ENCODE peak calls at places on chromosomes 13 and 19, in five cellular contexts. L is IMR-90, Q is A549, B is GM12878, T is SK-N-SH. W is an unnamed sample.

GRCh38 chr19:54302252-54302651 is 10.7 kb downstream of the LILRA5 start:
- DNase-seq in L (no peak), Q (no peak), B (no peak), T (no peak), W (no peak)

GRCh38 chr19:55959996-55960675 is 12.5 kb downstream of the NLRP8 start:
- DNase-seq in L (no peak), Q (no peak), B (no peak), T (no peak), W (no peak)

GRCh38 chr13:109156181-109156935 is 526.9 kb downstream of the MYO16 start:
- DNase-seq in L (peak), Q (no peak), B (no peak), T (no peak), W (no peak)

GRCh38 chr19:57103573-57104277 is 16.1 kb upstream of the USP29 start:
- DNase-seq in L (peak), Q (peak), B (peak), T (peak), W (peak)

GRCh38 chr13:26168276-26168814 is 53.8 kb downstream of the RNF6 start:
- DNase-seq in L (peak), Q (no peak), B (no peak), T (no peak), W (no peak)

GRCh38 chr13:101624210-101624922 is 171.9 kb downstream of the ITGBL1 start:
- DNase-seq in L (peak), Q (no peak), B (no peak), T (no peak), W (no peak)

GRCh38 chr19:53518716-53519115 is 19.2 kb upstream of the ZNF331 start:
- DNase-seq in L (no peak), Q (no peak), B (no peak), T (no peak), W (no peak)

GRCh38 chr13:35392768-35393167 is 83.7 kb downstream of the MAB21L1 start:
- DNase-seq in L (no peak), Q (no peak), B (no peak), T (no peak), W (no peak)

GRCh38 chr13:101640797-101641400 is 188.4 kb downstream of the ITGBL1 start:
- DNase-seq in L (peak), Q (no peak), B (no peak), T (no peak), W (no peak)

GRCh38 chr19:14686411-14686810 is 3.4 kb upstream of the ZNF333 start:
- DNase-seq in L (peak), Q (no peak), B (no peak), T (no peak), W (no peak)

GRCh38 chr13:44750618-44751017 is 174.5 kb upstream of the TSC22D1 start:
- DNase-seq in L (no peak), Q (no peak), B (no peak), T (no peak), W (no peak)

GRCh38 chr19:49073514-49074378 is 1.2 kb upstream of the KCNA7 start:
- DNase-seq in L (no peak), Q (peak), B (no peak), T (peak), W (peak)

GRCh38 chr19:57934820-57935665 is at the start of gene ZNF418:
- DNase-seq in L (peak), Q (peak), B (peak), T (no peak), W (no peak)

GRCh38 chr13:68107667-68108066 is 877.5 kb upstream of the PCDH9 start:
- DNase-seq in L (no peak), Q (no peak), B (no peak), T (no peak), W (no peak)

GRCh38 chr13:21399741-21400140 is 59.4 kb downstream of the ZDHHC20 start:
- DNase-seq in L (peak), Q (no peak), B (no peak), T (no peak), W (no peak)

GRCh38 chr13:113168211-113168610 is 9.8 kb downstream of the PROZ start:
- DNase-seq in L (no peak), Q (no peak), B (no peak), T (no peak), W (no peak)

GRCh38 chr13:97015661-97016350 is 21.5 kb upstream of the OXGR1 start:
- DNase-seq in L (no peak), Q (no peak), B (no peak), T (no peak), W (no peak)

GRCh38 chr19:6828698-6829633 is 56.5 kb downstream of the VAV1 start:
- DNase-seq in L (no peak), Q (peak), B (peak), T (no peak), W (peak)

GRCh38 chr19:30046522-30046921 is 104.5 kb downstream of the URI1 start:
- DNase-seq in L (peak), Q (no peak), B (peak), T (peak), W (no peak)

GRCh38 chr19:47895165-47895782 is 9.2 kb upstream of the SULT2A1 start:
- DNase-seq in L (no peak), Q (no peak), B (no peak), T (no peak), W (no peak)

GRCh38 chr13:113533441-113533840 is 42.9 kb upstream of the DCUN1D2 start:
- DNase-seq in L (peak), Q (no peak), B (no peak), T (no peak), W (no peak)

GRCh38 chr19:58009666-58010301 is 7.2 kb upstream of the ZNF606 start:
- DNase-seq in L (peak), Q (peak), B (no peak), T (no peak), W (peak)

GRCh38 chr13:35471466-35472307 is 4.8 kb downstream of the MAB21L1 start:
- DNase-seq in L (no peak), Q (no peak), B (no peak), T (no peak), W (no peak)

GRCh38 chr19:44587863-44588752 is 25.3 kb upstream of the IGSF23 start:
- DNase-seq in L (peak), Q (peak), B (no peak), T (no peak), W (no peak)

GRCh38 chr19:10010247-10010691 is at the start of gene COL5A3:
- DNase-seq in L (peak), Q (no peak), B (no peak), T (peak), W (peak)

GRCh38 chr19:41811036-41811435 is 14.6 kb downstream of the CEACAM3 start:
- DNase-seq in L (no peak), Q (no peak), B (no peak), T (no peak), W (no peak)

GRCh38 chr13:43300817-43301216 is 277.4 kb downstream of the DNAJC15 start:
- DNase-seq in L (peak), Q (no peak), B (no peak), T (no peak), W (no peak)

GRCh38 chr19:45781282-45782161 is 768 bp downstream of the DMPK start:
- DNase-seq in L (no peak), Q (peak), B (no peak), T (no peak), W (no peak)

GRCh38 chr13:34334984-34335661 is 517.2 kb downstream of the RFC3 start:
- DNase-seq in L (no peak), Q (no peak), B (no peak), T (no peak), W (no peak)

GRCh38 chr13:110403315-110403714 is 96.2 kb downstream of the COL4A2 start:
- DNase-seq in L (peak), Q (no peak), B (no peak), T (no peak), W (no peak)

GRCh38 chr19:14479985-14480694 is 5.0 kb upstream of the PTGER1 start:
- DNase-seq in L (peak), Q (peak), B (no peak), T (peak), W (peak)

GRCh38 chr19:15538774-15539173 is 30.4 kb downstream of the CYP4F22 start:
- DNase-seq in L (peak), Q (no peak), B (no peak), T (no peak), W (no peak)

GRCh38 chr13:29958476-29958875 is 108.1 kb upstream of the UBL3 start:
- DNase-seq in L (no peak), Q (no peak), B (no peak), T (no peak), W (no peak)

GRCh38 chr19:7992575-7992974 is 12.9 kb downstream of the ELAVL1 start:
- DNase-seq in L (no peak), Q (no peak), B (no peak), T (no peak), W (no peak)

GRCh38 chr13:34254366-34254765 is 436.4 kb downstream of the RFC3 start:
- DNase-seq in L (no peak), Q (no peak), B (no peak), T (no peak), W (no peak)

GRCh38 chr13:32947886-32948285 is 68.3 kb upstream of the KL start:
- DNase-seq in L (no peak), Q (no peak), B (no peak), T (peak), W (no peak)

GRCh38 chr13:48536851-48537250 is 4.0 kb upstream of the RCBTB2 start:
- DNase-seq in L (no peak), Q (no peak), B (no peak), T (no peak), W (no peak)

GRCh38 chr13:48542581-48543341 is 9.9 kb upstream of the RCBTB2 start:
- DNase-seq in L (peak), Q (no peak), B (no peak), T (no peak), W (no peak)

GRCh38 chr13:48535791-48536190 is 2.9 kb upstream of the RCBTB2 start:
- DNase-seq in L (no peak), Q (no peak), B (no peak), T (no peak), W (no peak)

GRCh38 chr13:48542138-48542537 is 9.3 kb upstream of the RCBTB2 start:
- DNase-seq in L (no peak), Q (no peak), B (no peak), T (no peak), W (no peak)

GRCh38 chr13:48539550-48539949 is 6.7 kb upstream of the RCBTB2 start:
- DNase-seq in L (no peak), Q (no peak), B (no peak), T (no peak), W (no peak)
- TF ChIP-seq RCOR1 in L (no peak), Q (no peak), B (no peak), T (no peak), W (no peak)

GRCh38 chr13:75356426-75356825 is 125.5 kb downstream of the TBC1D4 start:
- DNase-seq in L (no peak), Q (no peak), B (no peak), T (no peak), W (no peak)

GRCh38 chr13:75362026-75362425 is 119.9 kb downstream of the TBC1D4 start:
- DNase-seq in L (no peak), Q (no peak), B (no peak), T (no peak), W (no peak)

GRCh38 chr13:75357576-75358295 is 124.2 kb downstream of the TBC1D4 start:
- DNase-seq in L (peak), Q (peak), B (no peak), T (peak), W (peak)

GRCh38 chr13:75360170-75360569 is 121.8 kb downstream of the TBC1D4 start:
- DNase-seq in L (no peak), Q (no peak), B (no peak), T (no peak), W (no peak)

GRCh38 chr13:75359266-75359665 is 122.7 kb downstream of the TBC1D4 start:
- DNase-seq in L (peak), Q (peak), B (no peak), T (no peak), W (no peak)
- TF ChIP-seq RCOR1 in L (no peak), Q (no peak), B (no peak), T (no peak), W (no peak)

GRCh38 chr13:24032252-24032651 is 128.3 kb upstream of the SPATA13 start:
- DNase-seq in L (peak), Q (no peak), B (no peak), T (no peak), W (no peak)
- TF ChIP-seq RCOR1 in L (no peak), Q (no peak), B (no peak), T (no peak), W (no peak)

GRCh38 chr13:98489446-98490194 is 87.3 kb downstream of the STK24 start:
- DNase-seq in L (no peak), Q (no peak), B (no peak), T (peak), W (no peak)
- TF ChIP-seq RCOR1 in L (no peak), Q (no peak), B (no peak), T (no peak), W (no peak)

DNA sequence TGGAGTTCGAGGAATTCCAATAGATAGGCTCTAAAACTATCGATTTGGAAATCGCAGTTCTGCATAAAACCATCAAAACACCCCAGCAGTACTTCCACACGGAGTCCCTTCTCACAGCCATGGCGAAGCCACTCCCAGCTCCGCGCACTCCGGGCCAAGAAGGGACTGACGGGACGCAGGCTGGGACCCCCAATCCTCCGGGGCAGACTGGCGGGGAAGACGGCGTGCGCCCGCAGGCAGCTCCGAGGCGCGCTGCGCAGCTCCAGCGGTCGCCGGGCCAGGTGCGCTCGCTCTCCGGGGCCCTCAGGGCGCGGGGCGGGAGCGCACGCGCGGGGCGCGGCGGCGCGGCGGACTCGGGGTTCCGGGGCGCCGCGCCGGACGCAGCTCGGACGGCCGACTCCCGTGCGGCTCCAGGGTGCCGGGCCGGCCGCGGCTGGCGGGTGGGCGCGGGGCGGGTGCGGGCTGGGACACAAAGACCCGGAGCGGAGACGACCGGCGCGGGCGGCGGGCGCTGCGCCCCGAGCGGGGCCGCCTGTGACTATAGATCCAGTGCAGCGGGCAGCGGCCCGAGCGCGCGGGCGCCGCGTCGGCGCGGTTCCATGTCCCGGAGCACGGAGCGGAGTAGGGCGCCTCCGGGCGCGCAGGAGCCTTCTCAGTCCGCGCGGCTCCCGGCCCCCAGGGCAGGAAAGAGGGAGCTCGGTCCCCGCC is 464 bp downstream of the EFNB2 start:
- DNase-seq in L (peak), Q (peak), B (no peak), T (no peak), W (no peak)
- TF ChIP-seq RCOR1 in L (no peak), Q (no peak), B (no peak), T (no peak), W (no peak)

DNA sequence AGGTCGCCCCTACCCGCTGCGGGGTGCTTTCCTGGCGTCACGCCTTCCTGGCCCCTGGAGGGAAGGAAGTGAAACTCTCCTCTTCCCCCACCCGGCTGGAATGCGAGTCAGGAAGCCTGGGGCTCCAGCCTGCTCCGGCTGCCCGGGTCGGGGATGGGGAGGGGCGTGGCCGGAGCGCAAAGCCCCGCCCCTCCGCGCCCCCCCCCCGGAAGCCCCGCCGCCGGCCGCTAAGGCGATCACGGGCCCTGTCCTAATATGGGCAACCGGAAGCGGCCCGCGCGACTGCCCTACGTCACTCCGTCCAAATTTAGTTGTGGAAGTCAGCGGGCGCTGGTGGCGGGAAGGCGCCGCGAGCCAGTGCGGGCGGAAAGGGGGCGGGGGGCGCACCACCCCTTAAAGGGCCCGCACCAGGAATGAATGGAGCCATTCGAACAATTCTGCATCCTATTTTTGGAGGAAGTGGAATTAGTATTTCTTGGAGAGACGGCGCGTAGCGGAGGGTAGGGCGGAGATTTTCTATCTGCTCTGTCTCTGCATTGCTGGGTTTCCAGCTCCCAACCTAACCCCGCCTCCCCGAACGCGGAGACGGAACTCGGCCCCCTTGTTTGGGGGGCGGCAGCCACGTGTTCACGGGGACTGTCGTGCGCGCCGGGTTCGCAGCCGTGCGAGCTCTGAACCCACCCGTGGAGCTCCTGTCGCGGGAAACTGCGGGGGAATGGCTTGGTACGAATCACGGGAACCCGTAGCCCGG is 1.6 kb downstream of the IER2 start:
- DNase-seq in L (peak), Q (peak), B (no peak), T (peak), W (peak)
- TF ChIP-seq RCOR1 in L (no peak), Q (no peak), B (no peak), T (no peak), W (no peak)

GRCh38 chr19:3712663-3713531 is 4.7 kb downstream of the TJP3 start:
- DNase-seq in L (no peak), Q (no peak), B (no peak), T (no peak), W (no peak)

GRCh38 chr19:3716147-3716668 is 8.0 kb downstream of the TJP3 start:
- DNase-seq in L (no peak), Q (no peak), B (no peak), T (no peak), W (no peak)

GRCh38 chr19:3708207-3708931 is at the start of gene TJP3:
- DNase-seq in L (peak), Q (no peak), B (no peak), T (peak), W (no peak)

GRCh38 chr19:3707868-3708206 is 347 bp upstream of the TJP3 start:
- DNase-seq in L (no peak), Q (no peak), B (no peak), T (peak), W (no peak)

GRCh38 chr19:3710265-3710812 is 2.2 kb downstream of the TJP3 start:
- DNase-seq in L (peak), Q (peak), B (no peak), T (peak), W (peak)
- TF ChIP-seq RCOR1 in L (no peak), Q (no peak), B (no peak), T (no peak), W (peak)

GRCh38 chr19:590396-590745 is 690 bp downstream of the HCN2 start:
- DNase-seq in L (peak), Q (no peak), B (no peak), T (peak), W (no peak)

GRCh38 chr19:588758-589692 is 656 bp upstream of the HCN2 start:
- DNase-seq in L (no peak), Q (no peak), B (no peak), T (peak), W (no peak)

GRCh38 chr19:590750-591098 is 1.0 kb downstream of the HCN2 start:
- DNase-seq in L (no peak), Q (no peak), B (no peak), T (no peak), W (no peak)

GRCh38 chr19:589693-590395 is at the start of gene HCN2:
- DNase-seq in L (no peak), Q (no peak), B (no peak), T (peak), W (peak)

GRCh38 chr19:588093-588742 is 1.5 kb upstream of the HCN2 start:
- DNase-seq in L (peak), Q (no peak), B (no peak), T (peak), W (peak)
- TF ChIP-seq RCOR1 in L (no peak), Q (no peak), B (no peak), T (peak), W (no peak)

GRCh38 chr19:40150170-40150569 is 41.1 kb upstream of the MAP3K10 start:
- DNase-seq in L (peak), Q (no peak), B (no peak), T (no peak), W (no peak)
- TF ChIP-seq RCOR1 in L (no peak), Q (no peak), B (no peak), T (no peak), W (no peak)

GRCh38 chr19:18574691-18575291 is 3.1 kb downstream of the UBA52 start:
- DNase-seq in L (no peak), Q (no peak), B (no peak), T (no peak), W (no peak)
- TF ChIP-seq RCOR1 in L (no peak), Q (no peak), B (no peak), T (no peak), W (no peak)

W was measured in K562.